ENCODE peak calls at places on chromosomes 6 and 20, in four cellular contexts. P is H9, E is GM12864, U is cardiac fibroblast. O is an unnamed sample.

GRCh38 chr6:109865968-109866367 is 112.1 kb upstream of the GPR6 start:
- DNase-seq in P (peak), E (no peak), U (no peak), O (no peak)

GRCh38 chr6:315921-316752 is 23.9 kb downstream of the DUSP22 start:
- DNase-seq in P (no peak), E (peak), U (no peak), O (no peak)

GRCh38 chr6:33276864-33277662 is at the start of gene B3GALT4:
- DNase-seq in P (peak), E (peak), U (peak), O (peak)

GRCh38 chr6:44338228-44339122 is 4.0 kb upstream of the SPATS1 start:
- DNase-seq in P (peak), E (peak), U (peak), O (peak)

GRCh38 chr20:46709459-46710148 is at the start of gene SLC2A10:
- DNase-seq in P (peak), E (no peak), U (peak), O (peak)

GRCh38 chr20:8131598-8132014 is 460 bp upstream of the PLCB1 start:
- DNase-seq in P (no peak), E (no peak), U (no peak), O (no peak)

GRCh38 chr6:26257272-26257671 is 107.7 kb upstream of the BTN3A2 start:
- DNase-seq in P (no peak), E (no peak), U (no peak), O (no peak)

GRCh38 chr6:101605426-101605825 is 211.9 kb downstream of the GRIK2 start:
- DNase-seq in P (no peak), E (no peak), U (no peak), O (no peak)

GRCh38 chr20:475463-476357 is 13.4 kb upstream of the TBC1D20 start:
- DNase-seq in P (no peak), E (no peak), U (peak), O (no peak)

GRCh38 chr6:151916680-151917164 is 109.2 kb downstream of the ESR1 start:
- DNase-seq in P (no peak), E (no peak), U (peak), O (no peak)

DNA sequence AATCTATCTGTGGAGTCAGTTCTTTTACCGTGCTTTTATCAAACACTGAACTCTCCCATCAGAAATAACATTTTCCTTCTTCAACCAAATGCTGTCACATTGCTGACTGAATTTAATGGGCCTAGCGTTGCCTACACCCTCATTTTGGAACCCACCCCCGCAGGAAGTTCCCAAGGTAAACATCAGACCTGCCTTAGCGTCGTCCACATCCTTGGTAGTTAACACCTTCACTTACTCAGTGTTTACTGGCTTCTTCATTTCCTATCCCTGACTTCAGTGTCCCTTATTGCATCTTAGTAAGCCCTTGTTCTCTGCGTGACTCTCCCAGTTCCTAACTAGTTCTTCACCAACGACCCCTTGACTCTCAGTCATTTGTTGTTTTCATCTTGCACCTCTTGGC is 491.4 kb upstream of the SOX4 start:
- DNase-seq in P (no peak), E (no peak), U (no peak), O (no peak)
- TF ChIP-seq CTCF in P (no peak), E (no peak), U (no peak), O (no peak)

DNA sequence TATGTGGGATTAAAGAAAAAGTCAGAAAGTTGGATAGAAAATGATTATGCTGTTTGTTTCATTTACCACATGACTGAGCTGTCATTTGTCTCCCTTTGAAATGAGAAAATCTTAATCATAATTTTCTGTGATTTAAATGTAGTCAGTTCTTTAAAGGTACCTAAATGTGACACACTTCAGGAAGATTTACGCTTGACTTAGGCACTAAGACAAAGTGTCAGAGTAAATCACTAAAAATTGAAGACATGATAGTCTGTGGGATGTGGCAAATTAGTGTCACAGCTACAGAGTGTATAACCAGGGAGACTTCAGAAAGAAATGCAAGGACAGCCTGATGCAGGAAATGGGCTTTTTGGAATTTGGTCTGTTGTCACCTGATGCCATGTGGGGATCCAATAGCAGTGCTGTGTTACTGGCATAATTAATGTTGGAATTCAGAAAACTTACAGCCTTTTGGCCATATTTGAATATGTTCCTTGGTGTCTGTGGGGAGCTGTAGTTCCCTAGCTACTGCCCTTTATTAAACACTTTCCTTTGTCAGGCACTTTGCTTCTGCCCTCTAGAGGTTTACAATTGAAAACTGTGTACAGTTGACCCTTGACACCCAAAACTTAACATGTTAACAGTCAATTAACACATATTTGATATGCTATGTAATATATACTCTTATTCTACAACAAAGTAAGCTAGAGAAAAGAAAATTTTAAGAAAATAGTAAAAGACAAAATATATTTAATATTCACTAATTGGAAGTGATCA is 493.8 kb downstream of the UTRN start:
- DNase-seq in P (no peak), E (no peak), U (no peak), O (no peak)
- TF ChIP-seq CTCF in P (peak), E (peak), U (no peak), O (no peak)

GRCh38 chr6:88761237-88762031 is 202.0 kb downstream of the RNGTT start:
- DNase-seq in P (no peak), E (peak), U (no peak), O (no peak)
- TF ChIP-seq CTCF in P (peak), E (peak), U (no peak), O (no peak)

GRCh38 chr6:168071620-168072019 is 7.4 kb downstream of the FRMD1 start:
- DNase-seq in P (peak), E (no peak), U (no peak), O (no peak)
- TF ChIP-seq CTCF in P (peak), E (no peak), U (no peak), O (no peak)

GRCh38 chr6:143279385-143279784 is 171.1 kb downstream of the ADAT2 start:
- DNase-seq in P (peak), E (no peak), U (peak), O (no peak)
- TF ChIP-seq CTCF in P (peak), E (peak), U (peak), O (no peak)

GRCh38 chr6:12034831-12035230 is 22.7 kb downstream of the HIVEP1 start:
- DNase-seq in P (no peak), E (no peak), U (no peak), O (no peak)
- TF ChIP-seq CTCF in P (no peak), E (no peak), U (no peak), O (no peak)